ENCODE peak calls at places on chromosomes 3 and 15, in nine cellular contexts. N, O, R, K, V, F, A, J and E are unnamed samples.

GRCh38 chr3:141367038-141367730 is 1.1 kb upstream of the ZBTB38 start:
- DNase-seq in V (no peak), A (no peak), R (peak), K (no peak), N (no peak), O (no peak), J (peak), F (no peak), E (no peak)

GRCh38 chr15:91307561-91307960 is 207.5 kb downstream of the SV2B start:
- DNase-seq in K (no peak), V (no peak), J (no peak), A (no peak), N (no peak), O (no peak), F (no peak), R (no peak), E (no peak)

GRCh38 chr3:159856496-159857098 is 132.0 kb upstream of the IL12A start:
- DNase-seq in F (no peak), O (no peak), R (no peak), K (no peak), N (peak), J (no peak), V (no peak), A (no peak), E (peak)

GRCh38 chr3:133384331-133385027 is 15.4 kb upstream of the BFSP2 start:
- DNase-seq in R (peak), K (peak), O (peak), F (peak), J (no peak), N (peak), V (no peak), A (peak), E (peak)

GRCh38 chr3:150377601-150378466 is 30.3 kb upstream of the TSC22D2 start:
- DNase-seq in R (no peak), F (no peak), J (no peak), N (no peak), A (no peak), O (no peak), K (no peak), V (no peak), E (no peak)

GRCh38 chr15:80500021-80500420 is 95.8 kb downstream of the ARNT2 start:
- DNase-seq in O (no peak), J (no peak), V (no peak), N (no peak), K (no peak), R (no peak), F (no peak), A (peak), E (no peak)

GRCh38 chr3:58117561-58118305 is 93.0 kb downstream of the DNASE1L3 start:
- DNase-seq in A (no peak), V (no peak), F (no peak), R (peak), K (no peak), N (no peak), J (no peak), O (no peak), E (no peak)

GRCh38 chr3:180250172-180250571 is 213.4 kb upstream of the PEX5L start:
- DNase-seq in K (no peak), F (no peak), N (no peak), A (no peak), J (peak), R (no peak), V (no peak), O (no peak), E (no peak)

GRCh38 chr15:63277044-63277892 is at the start of gene APH1B:
- DNase-seq in K (peak), F (peak), V (peak), J (no peak), A (peak), O (peak), N (peak), R (peak), E (peak)

GRCh38 chr3:155737844-155738460 is 6.9 kb downstream of the PLCH1 start:
- DNase-seq in A (no peak), K (no peak), N (peak), J (no peak), R (no peak), F (peak), O (peak), V (no peak), E (peak)

GRCh38 chr3:19775744-19776143 is 158.3 kb downstream of the EFHB start:
- DNase-seq in O (no peak), V (no peak), R (no peak), A (no peak), J (no peak), F (no peak), N (no peak), K (no peak), E (no peak)

GRCh38 chr3:95394286-95394685 is 1331.4 kb downstream of the NSUN3 start:
- DNase-seq in A (no peak), J (no peak), N (no peak), V (no peak), R (no peak), O (no peak), K (no peak), F (no peak), E (no peak)

GRCh38 chr3:154181127-154181691 is 60.0 kb downstream of the ARHGEF26 start:
- DNase-seq in J (no peak), R (peak), O (no peak), F (no peak), A (no peak), N (peak), V (no peak), K (peak), E (no peak)

GRCh38 chr15:62848631-62849050 is 193.9 kb upstream of the TPM1 start:
- DNase-seq in F (no peak), A (no peak), N (no peak), J (no peak), K (no peak), V (no peak), O (no peak), R (peak), E (no peak)

GRCh38 chr3:165638066-165638465 is 199.2 kb downstream of the BCHE start:
- DNase-seq in N (no peak), R (no peak), F (no peak), V (no peak), K (no peak), A (no peak), O (no peak), J (no peak), E (no peak)

GRCh38 chr3:151037746-151038145 is 47.7 kb upstream of the MED12L start:
- DNase-seq in V (no peak), R (peak), O (no peak), N (no peak), K (no peak), J (peak), F (no peak), A (no peak), E (no peak)

GRCh38 chr3:23019596-23020300 is 183.4 kb upstream of the UBE2E2 start:
- DNase-seq in J (no peak), O (no peak), K (no peak), A (no peak), N (no peak), F (no peak), V (no peak), R (peak), E (no peak)

GRCh38 chr3:113773381-113773780 is 26.5 kb downstream of the ATP6V1A start:
- DNase-seq in V (no peak), O (no peak), J (peak), N (no peak), A (no peak), F (no peak), K (no peak), R (peak), E (no peak)

GRCh38 chr15:25947336-25948080 is 84.4 kb upstream of the ATP10A start:
- DNase-seq in V (no peak), F (no peak), A (peak), J (peak), N (peak), K (no peak), R (no peak), O (no peak), E (peak)

GRCh38 chr3:10746001-10746400 is 70.0 kb upstream of the SLC6A11 start:
- DNase-seq in O (no peak), J (no peak), R (no peak), N (no peak), K (no peak), A (no peak), V (no peak), F (no peak), E (no peak)

GRCh38 chr3:193894121-193894863 is 241.7 kb upstream of the HES1 start:
- DNase-seq in A (no peak), R (peak), K (no peak), F (no peak), N (no peak), O (no peak), V (no peak), J (no peak), E (no peak)

GRCh38 chr3:24963762-24964625 is 464.1 kb upstream of the RARB start:
- DNase-seq in V (no peak), A (no peak), O (no peak), J (no peak), R (peak), F (no peak), N (peak), K (no peak), E (no peak)

GRCh38 chr3:122055215-122055614 is at the start of gene CD86:
- DNase-seq in A (no peak), V (no peak), N (no peak), R (no peak), K (no peak), J (no peak), O (peak), F (no peak), E (no peak)

GRCh38 chr3:167162083-167162482 is 218.0 kb downstream of the ZBBX start:
- DNase-seq in O (no peak), F (no peak), N (no peak), V (no peak), J (no peak), A (no peak), R (no peak), K (no peak), E (no peak)

GRCh38 chr3:169147246-169148008 is 516.1 kb downstream of the MECOM start:
- DNase-seq in V (no peak), O (peak), J (no peak), A (peak), N (peak), R (peak), K (peak), F (peak), E (peak)

GRCh38 chr3:105513886-105514285 is 147.2 kb downstream of the ALCAM start:
- DNase-seq in J (no peak), V (no peak), F (no peak), N (no peak), R (no peak), O (no peak), A (no peak), K (no peak), E (no peak)

GRCh38 chr3:105518806-105519418 is 152.2 kb downstream of the ALCAM start:
- DNase-seq in F (peak), K (no peak), J (peak), A (no peak), R (peak), V (no peak), N (peak), O (peak), E (peak)

GRCh38 chr3:105518201-105518600 is 151.5 kb downstream of the ALCAM start:
- DNase-seq in O (no peak), J (no peak), N (no peak), R (no peak), A (no peak), F (no peak), V (no peak), K (no peak), E (no peak)

GRCh38 chr3:105513042-105513441 is 146.3 kb downstream of the ALCAM start:
- DNase-seq in O (no peak), K (no peak), J (peak), N (no peak), R (peak), V (no peak), F (no peak), A (no peak), E (no peak)

GRCh38 chr3:105516972-105517371 is 150.3 kb downstream of the ALCAM start:
- DNase-seq in R (peak), J (no peak), K (no peak), V (no peak), O (no peak), F (no peak), N (peak), A (no peak), E (peak)
- TF ChIP-seq CTCF in R (peak), J (no peak), K (no peak), V (no peak), O (no peak), F (peak), N (peak), A (peak), E (peak)

DNA sequence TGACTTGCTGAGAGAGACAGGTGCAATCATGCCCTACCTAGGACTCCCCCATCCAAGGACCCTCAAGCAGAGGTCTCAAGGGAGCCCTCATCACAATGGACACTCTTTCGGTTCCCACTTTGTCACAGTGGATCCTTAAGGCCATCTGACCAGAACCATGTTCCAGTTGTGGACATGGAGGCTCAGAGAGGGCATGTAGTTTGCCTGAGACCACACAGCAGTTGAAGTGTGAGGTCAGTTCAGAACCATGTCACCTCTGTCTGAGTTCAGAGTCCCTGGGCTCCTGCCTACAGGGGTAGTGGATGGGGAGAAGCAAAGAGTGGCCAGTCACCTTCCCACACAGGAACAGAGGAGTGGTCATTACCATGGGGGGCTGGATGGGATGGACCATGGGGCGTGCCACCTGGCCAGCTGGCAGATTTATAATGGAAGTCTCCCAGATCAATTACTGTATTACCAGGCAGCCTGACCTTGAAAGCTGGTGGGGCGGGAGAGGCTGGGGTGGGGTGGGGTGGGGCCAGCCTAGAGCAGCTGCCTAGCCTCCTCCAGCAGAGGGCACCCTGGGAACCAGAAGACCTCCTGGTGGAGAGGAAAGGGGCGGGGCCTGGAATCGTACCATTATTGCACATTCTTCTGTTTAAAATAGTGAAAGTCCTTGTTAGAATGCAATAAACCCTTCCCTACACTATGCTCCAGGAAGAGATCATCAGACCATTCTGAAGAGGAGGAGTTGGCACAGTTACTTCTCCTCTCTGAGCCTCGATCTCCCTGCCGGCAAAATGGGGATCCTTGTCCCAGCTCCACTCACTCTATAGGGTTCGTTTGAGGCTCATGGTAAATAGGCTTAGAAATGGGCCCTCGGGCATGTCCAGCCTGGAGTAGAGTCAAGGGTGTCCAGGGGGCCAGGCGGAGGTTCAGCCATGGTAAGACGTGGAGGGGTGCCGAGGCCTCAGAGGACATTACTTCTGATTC is 26.9 kb upstream of the LINGO1 start:
- DNase-seq in O (peak), N (peak), V (no peak), K (peak), J (peak), R (peak), A (peak), F (peak), E (peak)
- TF ChIP-seq CTCF in O (peak), N (peak), V (no peak), K (peak), J (peak), R (peak), A (peak), F (peak), E (peak)

GRCh38 chr3:125054436-125055164 is 1.2 kb downstream of the HEG1 start:
- DNase-seq in K (no peak), J (no peak), A (no peak), R (peak), N (peak), O (peak), F (no peak), V (peak), E (no peak)
- TF ChIP-seq CTCF in K (no peak), J (no peak), A (no peak), R (no peak), N (no peak), O (no peak), F (no peak), V (no peak), E (no peak)

GRCh38 chr3:186042521-186043202 is 66.2 kb downstream of the ETV5 start:
- DNase-seq in R (no peak), A (no peak), N (no peak), O (no peak), F (no peak), J (no peak), K (no peak), V (no peak), E (no peak)

GRCh38 chr3:186042036-186042435 is 66.9 kb downstream of the ETV5 start:
- DNase-seq in O (no peak), J (no peak), V (no peak), F (no peak), R (no peak), N (no peak), K (no peak), A (no peak), E (no peak)

GRCh38 chr3:186044427-186044826 is 64.5 kb downstream of the ETV5 start:
- DNase-seq in K (no peak), J (no peak), O (no peak), V (no peak), A (no peak), N (peak), R (no peak), F (no peak), E (no peak)

GRCh38 chr3:186046838-186047237 is 62.1 kb downstream of the ETV5 start:
- DNase-seq in A (no peak), J (no peak), R (no peak), O (no peak), V (no peak), F (no peak), K (no peak), N (no peak), E (no peak)

GRCh38 chr3:186044973-186045372 is 63.9 kb downstream of the ETV5 start:
- DNase-seq in A (no peak), O (no peak), R (peak), V (no peak), J (no peak), N (peak), F (peak), K (no peak), E (no peak)
- TF ChIP-seq CTCF in A (no peak), O (no peak), R (no peak), V (no peak), J (no peak), N (no peak), F (no peak), K (no peak), E (no peak)

GRCh38 chr15:47963265-47963664 is 157.5 kb upstream of the SLC24A5 start:
- DNase-seq in N (no peak), A (no peak), F (no peak), K (no peak), J (no peak), O (no peak), V (no peak), R (no peak), E (no peak)
- TF ChIP-seq CTCF in N (peak), A (peak), F (no peak), K (no peak), J (no peak), O (no peak), V (no peak), R (no peak), E (no peak)

GRCh38 chr3:128603811-128604447 is 46.7 kb downstream of the RPN1 start:
- DNase-seq in F (no peak), R (no peak), J (no peak), N (no peak), V (no peak), O (no peak), A (no peak), K (no peak), E (no peak)

GRCh38 chr3:128609294-128609693 is 41.3 kb downstream of the RPN1 start:
- DNase-seq in K (no peak), A (no peak), J (no peak), F (no peak), V (no peak), N (no peak), O (no peak), R (no peak), E (no peak)

GRCh38 chr3:128607710-128608048 is 42.9 kb downstream of the RPN1 start:
- DNase-seq in V (no peak), O (no peak), K (no peak), R (no peak), A (no peak), N (no peak), F (no peak), J (no peak), E (no peak)

GRCh38 chr3:128603313-128603712 is 47.3 kb downstream of the RPN1 start:
- DNase-seq in J (no peak), V (no peak), O (no peak), A (no peak), N (no peak), R (no peak), K (no peak), F (no peak), E (no peak)

GRCh38 chr3:128605091-128606046 is 45.2 kb downstream of the RPN1 start:
- DNase-seq in K (no peak), N (no peak), A (no peak), F (no peak), V (no peak), R (no peak), J (no peak), O (no peak), E (no peak)
- TF ChIP-seq CTCF in K (no peak), N (no peak), A (no peak), F (no peak), V (no peak), R (no peak), J (no peak), O (no peak), E (no peak)

GRCh38 chr3:186268616-186269448 is 93.2 kb downstream of the DGKG start:
- DNase-seq in F (no peak), A (peak), R (peak), J (peak), K (no peak), O (no peak), N (peak), V (no peak), E (no peak)
- TF ChIP-seq CTCF in F (peak), A (peak), R (peak), J (peak), K (no peak), O (peak), N (peak), V (no peak), E (no peak)

GRCh38 chr3:135199137-135199536 is 404.1 kb downstream of the EPHB1 start:
- DNase-seq in A (no peak), K (no peak), F (no peak), O (no peak), J (no peak), N (no peak), R (no peak), V (no peak), E (no peak)

GRCh38 chr3:135197246-135197645 is 402.2 kb downstream of the EPHB1 start:
- DNase-seq in V (no peak), J (no peak), N (no peak), O (no peak), A (no peak), R (no peak), F (no peak), K (no peak), E (no peak)

GRCh38 chr3:135197856-135198255 is 402.8 kb downstream of the EPHB1 start:
- DNase-seq in K (no peak), O (no peak), N (no peak), R (no peak), J (no peak), A (no peak), F (no peak), V (no peak), E (no peak)

GRCh38 chr3:135203026-135203425 is 408.0 kb downstream of the EPHB1 start:
- DNase-seq in O (no peak), V (no peak), F (no peak), K (no peak), J (no peak), A (no peak), R (no peak), N (no peak), E (no peak)
- TF ChIP-seq CTCF in O (no peak), V (no peak), F (no peak), K (no peak), J (no peak), A (no peak), R (no peak), N (no peak), E (no peak)